ENCODE peak calls at places on chromosomes 6 and 20, in seven cellular contexts. One of them, this sample, is unnamed.

GRCh38 chr20:11387189-11387754 is 530.4 kb upstream of the BTBD3 start:
- DNase-seq in caudate nucleus: no peak
- DNase-seq in anterior cingulate cortex: no peak
- DNase-seq in left ventricle myocardium inferior: no peak
- DNase-seq in GM04503: peak; percentile 71
- DNase-seq in trophoblast cell: peak; percentile 89
- DNase-seq in WTC11: no peak
- DNase-seq in this sample: no peak

GRCh38 chr6:53658992-53659391 is 6.6 kb downstream of the KLHL31 start:
- DNase-seq in anterior cingulate cortex: no peak
- DNase-seq in caudate nucleus: no peak
- DNase-seq in left ventricle myocardium inferior: no peak
- DNase-seq in trophoblast cell: no peak
- DNase-seq in WTC11: no peak
- DNase-seq in GM04503: no peak
- DNase-seq in this sample: no peak

GRCh38 chr20:50027611-50028105 is 44.9 kb downstream of the SNAI1 start:
- DNase-seq in GM04503: peak; percentile 54
- DNase-seq in anterior cingulate cortex: peak; percentile 60
- DNase-seq in left ventricle myocardium inferior: peak; percentile 71
- DNase-seq in trophoblast cell: no peak
- DNase-seq in caudate nucleus: peak; percentile 55
- DNase-seq in WTC11: no peak
- DNase-seq in this sample: peak; percentile 54

GRCh38 chr6:156776841-156777576 is at the start of gene ARID1B:
- DNase-seq in trophoblast cell: peak; percentile 92
- DNase-seq in WTC11: peak; percentile 66
- DNase-seq in GM04503: no peak
- DNase-seq in left ventricle myocardium inferior: peak; percentile 85
- DNase-seq in caudate nucleus: peak; percentile 59
- DNase-seq in anterior cingulate cortex: peak; percentile 70
- DNase-seq in this sample: peak; percentile 84

GRCh38 chr6:36197739-36198221 is 1.2 kb downstream of the BRPF3 start:
- DNase-seq in trophoblast cell: no peak
- DNase-seq in left ventricle myocardium inferior: no peak
- DNase-seq in caudate nucleus: peak; percentile 11
- DNase-seq in GM04503: no peak
- DNase-seq in anterior cingulate cortex: peak; percentile 41
- DNase-seq in WTC11: no peak
- DNase-seq in this sample: peak; percentile 31

GRCh38 chr6:44053760-44054556 is 73.3 kb downstream of the MRPL14 start:
- DNase-seq in WTC11: no peak
- DNase-seq in trophoblast cell: no peak
- DNase-seq in left ventricle myocardium inferior: no peak
- DNase-seq in anterior cingulate cortex: no peak
- DNase-seq in caudate nucleus: no peak
- DNase-seq in GM04503: no peak
- DNase-seq in this sample: no peak

GRCh38 chr20:62832212-62832922 is 15.5 kb downstream of the COL9A3 start:
- DNase-seq in anterior cingulate cortex: no peak
- DNase-seq in WTC11: peak; percentile 71
- DNase-seq in trophoblast cell: peak; percentile 33
- DNase-seq in GM04503: no peak
- DNase-seq in left ventricle myocardium inferior: no peak
- DNase-seq in caudate nucleus: no peak
- DNase-seq in this sample: no peak

GRCh38 chr6:51472745-51473483 is 614.5 kb downstream of the PKHD1 start:
- DNase-seq in GM04503: no peak
- DNase-seq in caudate nucleus: no peak
- DNase-seq in trophoblast cell: peak; percentile 88
- DNase-seq in left ventricle myocardium inferior: no peak
- DNase-seq in WTC11: no peak
- DNase-seq in anterior cingulate cortex: no peak
- DNase-seq in this sample: no peak

GRCh38 chr20:42003380-42003779 is 385.2 kb upstream of the CHD6 start:
- DNase-seq in left ventricle myocardium inferior: no peak
- DNase-seq in anterior cingulate cortex: no peak
- DNase-seq in trophoblast cell: no peak
- DNase-seq in caudate nucleus: no peak
- DNase-seq in WTC11: no peak
- DNase-seq in GM04503: no peak
- DNase-seq in this sample: no peak

GRCh38 chr20:58374027-58374850 is 14.8 kb upstream of the VAPB start:
- DNase-seq in anterior cingulate cortex: no peak
- DNase-seq in WTC11: peak; percentile 28
- DNase-seq in trophoblast cell: peak; percentile 28
- DNase-seq in GM04503: no peak
- DNase-seq in caudate nucleus: no peak
- DNase-seq in left ventricle myocardium inferior: no peak
- DNase-seq in this sample: no peak

GRCh38 chr6:51292659-51293058 is 474.0 kb downstream of the TFAP2B start:
- DNase-seq in caudate nucleus: no peak
- DNase-seq in trophoblast cell: peak; percentile 78
- DNase-seq in WTC11: no peak
- DNase-seq in GM04503: no peak
- DNase-seq in anterior cingulate cortex: no peak
- DNase-seq in left ventricle myocardium inferior: no peak
- DNase-seq in this sample: no peak

GRCh38 chr20:62143118-62143975 is at the start of the genes PSMA7 and SS18L1:
- DNase-seq in caudate nucleus: peak; percentile 81
- DNase-seq in left ventricle myocardium inferior: peak; percentile 89
- DNase-seq in WTC11: peak; percentile 76
- DNase-seq in anterior cingulate cortex: peak; percentile 88
- DNase-seq in GM04503: no peak
- DNase-seq in trophoblast cell: peak; percentile 85
- DNase-seq in this sample: peak; percentile 78

GRCh38 chr20:24694157-24694726 is 224.8 kb downstream of the SYNDIG1 start:
- DNase-seq in caudate nucleus: no peak
- DNase-seq in anterior cingulate cortex: no peak
- DNase-seq in left ventricle myocardium inferior: no peak
- DNase-seq in GM04503: no peak
- DNase-seq in WTC11: no peak
- DNase-seq in trophoblast cell: no peak
- DNase-seq in this sample: no peak

This sample was measured in uterus.